ENCODE peak calls at places on chromosomes 6 and 20, in eight cellular contexts. S is AG04450, G is A549, Q is brain microvascular endothelial cell, T is nephron progenitor cell, P is HepG2, E is HCT116, A is fibroblast of the aortic adventitia. M is an unnamed sample.

GRCh38 chr6:119978274-119978889 is 628.8 kb upstream of the MAN1A1 start:
- DNase-seq in S (no peak), G (peak; percentile 1), Q (peak; percentile 12), T (no peak), P (peak; percentile 15), E (no peak), A (peak; percentile 59), M (peak; percentile 22)

GRCh38 chr20:58693226-58694006 is 816 bp downstream of the NPEPL1 start:
- DNase-seq in S (no peak), G (peak; percentile 24), Q (no peak), T (no peak), P (no peak), E (no peak), A (no peak), M (no peak)

GRCh38 chr20:44714701-44715494 is at the start of gene CCN5:
- DNase-seq in S (no peak), G (peak; percentile 79), Q (peak; percentile 60), T (no peak), P (peak; percentile 68), E (peak; percentile 32), A (peak; percentile 91), M (no peak)

GRCh38 chr6:79949235-79949634 is 1.9 kb upstream of the ELOVL4 start:
- DNase-seq in S (peak; percentile 23), G (peak; percentile 85), Q (peak; percentile 58), T (peak; percentile 51), P (peak; percentile 79), E (peak; percentile 85), A (peak; percentile 80), M (peak; percentile 90)

GRCh38 chr20:4091332-4092135 is 76.2 kb upstream of the RNF24 start:
- DNase-seq in S (peak; percentile 73), G (peak; percentile 69), Q (peak; percentile 91), T (peak; percentile 71), P (peak; percentile 67), E (no peak), A (peak; percentile 66), M (peak; percentile 54)

GRCh38 chr6:155040154-155040553 is 45.0 kb downstream of the TIAM2 start:
- DNase-seq in S (no peak), G (no peak), Q (no peak), T (no peak), P (no peak), E (no peak), A (no peak), M (no peak)

GRCh38 chr20:4666001-4666470 is 55.7 kb upstream of the PRND start:
- DNase-seq in S (no peak), G (no peak), Q (peak; percentile 65), T (no peak), P (no peak), E (no peak), A (peak; percentile 56), M (peak; percentile 75)

GRCh38 chr6:70133246-70133645 is 169.6 kb downstream of the COL9A1 start:
- DNase-seq in S (no peak), G (no peak), Q (no peak), T (no peak), P (no peak), E (no peak), A (no peak), M (no peak)

GRCh38 chr6:42038163-42038562 is 12.2 kb upstream of the TAF8 start:
- DNase-seq in S (no peak), G (no peak), Q (no peak), T (no peak), P (no peak), E (no peak), A (no peak), M (no peak)

GRCh38 chr6:132304891-132305305 is 96.4 kb downstream of the MOXD1 start:
- DNase-seq in S (no peak), G (no peak), Q (no peak), T (no peak), P (no peak), E (no peak), A (no peak), M (no peak)

GRCh38 chr20:48238781-48239180 is 453.5 kb upstream of the SULF2 start:
- DNase-seq in S (no peak), G (no peak), Q (no peak), T (no peak), P (no peak), E (no peak), A (peak; percentile 5), M (no peak)

GRCh38 chr6:33820784-33821183 is 17.0 kb upstream of the MLN start:
- DNase-seq in S (no peak), G (no peak), Q (no peak), T (no peak), P (no peak), E (no peak), A (no peak), M (no peak)

GRCh38 chr20:41046716-41047115 is 18.1 kb downstream of the TOP1 start:
- DNase-seq in S (no peak), G (no peak), Q (no peak), T (no peak), P (no peak), E (no peak), A (peak; percentile 33), M (peak; percentile 18)

GRCh38 chr20:40826699-40827098 is 137.7 kb upstream of the MAFB start:
- DNase-seq in S (no peak), G (no peak), Q (no peak), T (no peak), P (no peak), E (no peak), A (no peak), M (no peak)

GRCh38 chr6:157226026-157226639 is 97.2 kb downstream of the TMEM242 start:
- DNase-seq in S (no peak), G (no peak), Q (peak; percentile 32), T (no peak), P (no peak), E (no peak), A (peak; percentile 96), M (no peak)

GRCh38 chr6:5679696-5680494 is 326.8 kb downstream of the NRN1 start:
- DNase-seq in S (no peak), G (no peak), Q (no peak), T (peak; percentile 28), P (no peak), E (no peak), A (no peak), M (no peak)

GRCh38 chr6:18265787-18266523 is 1.6 kb upstream of the DEK start:
- DNase-seq in S (no peak), G (no peak), Q (no peak), T (no peak), P (no peak), E (no peak), A (no peak), M (peak; percentile 25)

GRCh38 chr20:17721802-17722486 is 22.2 kb downstream of the BANF2 start:
- DNase-seq in S (no peak), G (no peak), Q (no peak), T (no peak), P (peak; percentile 99), E (peak; percentile 8), A (peak; percentile 5), M (no peak)
- TF ChIP-seq CTCF in S (peak; percentile 30), G (no peak), Q (peak; percentile 36), T (no peak), P (peak; percentile 35), E (peak; percentile 34), A (no peak), M (no peak)

DNA sequence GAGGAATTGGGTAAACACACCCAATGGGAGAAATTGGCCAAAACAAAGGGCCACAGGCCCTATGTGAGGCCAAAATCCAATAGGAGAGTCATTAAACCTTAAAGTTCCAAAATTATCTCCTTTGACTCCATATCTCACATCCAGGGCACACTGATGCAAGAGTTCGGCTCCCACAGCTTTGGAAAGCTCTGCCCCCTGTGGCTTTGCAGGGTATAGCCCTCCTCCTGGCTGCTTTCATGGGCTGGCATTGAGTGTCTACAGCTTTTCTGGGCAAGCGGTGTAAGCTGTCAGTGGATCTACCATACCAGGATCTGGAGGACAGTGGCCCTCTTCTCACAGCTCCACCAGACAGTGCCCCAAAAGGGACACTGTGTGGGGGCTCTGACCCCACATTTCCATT is 160.5 kb downstream of the ADGRG6 start:
- DNase-seq in S (no peak), G (peak; percentile 12), Q (no peak), T (no peak), P (peak; percentile 39), E (no peak), A (no peak), M (no peak)
- TF ChIP-seq CTCF in S (no peak), G (no peak), Q (peak; percentile 25), T (no peak), P (peak; percentile 51), E (peak; percentile 41), A (peak; percentile 13), M (no peak)

GRCh38 chr20:18310592-18310991 is 22.3 kb downstream of the ZNF133 start:
- DNase-seq in S (no peak), G (no peak), Q (no peak), T (no peak), P (no peak), E (no peak), A (no peak), M (no peak)

GRCh38 chr20:18307301-18307700 is 19.0 kb downstream of the ZNF133 start:
- DNase-seq in S (no peak), G (no peak), Q (no peak), T (no peak), P (no peak), E (no peak), A (no peak), M (no peak)

GRCh38 chr20:18299364-18299763 is 11.0 kb downstream of the ZNF133 start:
- DNase-seq in S (no peak), G (no peak), Q (no peak), T (no peak), P (no peak), E (no peak), A (no peak), M (no peak)

DNA sequence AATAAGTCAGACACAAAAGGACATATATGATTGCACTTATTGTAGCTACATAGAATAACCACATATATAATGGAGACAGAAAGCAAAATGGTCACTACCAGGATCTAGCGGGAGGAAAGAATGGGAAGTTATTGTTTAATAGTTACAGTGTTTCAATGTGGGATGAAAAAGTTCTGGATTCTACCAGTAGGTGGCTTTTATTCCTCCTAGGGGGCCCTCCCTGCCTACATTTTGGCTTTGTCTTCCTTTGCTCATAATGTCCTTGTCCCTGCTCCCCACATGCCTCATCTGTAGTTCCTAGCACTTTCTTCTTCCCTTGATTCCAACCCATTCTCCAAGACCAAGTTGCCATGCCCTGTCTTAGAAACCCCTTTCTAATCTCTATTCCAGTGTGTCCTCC is 16.3 kb downstream of the ZNF133 start:
- DNase-seq in S (no peak), G (no peak), Q (no peak), T (no peak), P (no peak), E (no peak), A (no peak), M (no peak)
- TF ChIP-seq CTCF in S (peak; percentile 37), G (no peak), Q (peak; percentile 47), T (peak; percentile 9), P (peak; percentile 30), E (peak; percentile 52), A (peak; percentile 27), M (no peak)

DNA sequence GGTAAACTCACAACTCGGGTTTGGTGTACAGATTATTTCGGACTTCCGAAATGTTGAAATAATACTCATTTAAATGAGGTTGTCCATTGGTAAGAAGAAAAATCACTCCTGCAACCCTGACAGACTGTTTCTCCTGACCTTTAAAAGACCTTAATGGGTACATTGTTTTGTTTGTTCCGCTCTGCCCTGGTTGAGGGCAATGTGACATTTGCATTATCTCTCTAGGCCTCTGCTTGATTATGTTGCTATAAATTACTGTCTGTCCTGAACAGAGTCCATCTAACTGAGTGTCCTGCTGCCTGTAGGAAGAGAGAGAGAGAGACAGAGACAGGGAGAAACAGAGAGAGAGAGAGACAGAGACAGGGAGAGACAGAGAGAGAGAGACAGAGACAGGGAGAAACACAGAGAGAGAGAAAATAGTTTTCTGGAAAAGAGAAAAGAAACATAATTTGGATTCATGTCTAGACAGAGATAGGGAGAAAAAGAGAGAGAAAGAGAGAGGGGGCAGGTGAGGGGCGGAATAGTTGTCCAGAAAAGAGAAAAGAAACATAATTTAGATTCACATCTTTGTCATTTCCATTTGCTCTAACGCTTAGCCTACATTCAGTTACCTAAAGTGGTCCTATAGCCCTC is 83.2 kb downstream of the SHLD1 start:
- DNase-seq in S (no peak), G (no peak), Q (no peak), T (no peak), P (no peak), E (no peak), A (no peak), M (no peak)
- TF ChIP-seq CTCF in S (no peak), G (no peak), Q (no peak), T (no peak), P (no peak), E (no peak), A (no peak), M (no peak)

M was measured in activated CD8-positive, alpha-beta T cell treated with anti-CD3 and anti-CD28 coated beads for 36 hours.